ENCODE peak calls at places on chromosomes 1 and 21, in six cellular contexts. N is endodermal cell, H is GM12878, B is lower leg skin, U is vagina, F is thoracic aorta. O is an unnamed sample.

GRCh38 chr1:159960721-159961381 is 6.8 kb upstream of the SLAMF9 start:
- DNase-seq in N (no peak), H (no peak), B (peak), U (no peak), F (no peak), O (peak)

GRCh38 chr1:72777918-72778317 is 495.6 kb upstream of the NEGR1 start:
- DNase-seq in N (no peak), H (no peak), B (no peak), U (no peak), F (no peak), O (peak)

GRCh38 chr1:152442765-152443164 is 28.7 kb upstream of the CRNN start:
- DNase-seq in N (no peak), H (no peak), B (peak), U (peak), F (no peak), O (no peak)

GRCh38 chr1:231035799-231036198 is 4.3 kb downstream of the FAM89A start:
- DNase-seq in N (no peak), H (no peak), B (no peak), U (no peak), F (no peak), O (no peak)

GRCh38 chr1:165253818-165254254 is 102.7 kb downstream of the LMX1A start:
- DNase-seq in N (peak), H (no peak), B (no peak), U (no peak), F (no peak), O (no peak)

GRCh38 chr1:204260601-204261197 is 46.9 kb upstream of the GOLT1A start:
- DNase-seq in N (no peak), H (no peak), B (no peak), U (no peak), F (no peak), O (no peak)

GRCh38 chr1:100834779-100835645 is 59.6 kb downstream of the EXTL2 start:
- DNase-seq in N (peak), H (no peak), B (no peak), U (no peak), F (no peak), O (no peak)

GRCh38 chr1:54250670-54251069 is 50.7 kb downstream of the MRPL37 start:
- DNase-seq in N (no peak), H (no peak), B (no peak), U (no peak), F (no peak), O (no peak)

GRCh38 chr1:27299385-27300252 is 22.3 kb upstream of the TMEM222 start:
- DNase-seq in N (peak), H (no peak), B (no peak), U (peak), F (no peak), O (peak)

GRCh38 chr1:117566556-117566955 is 39.3 kb upstream of the TENT5C start:
- DNase-seq in N (no peak), H (no peak), B (peak), U (peak), F (no peak), O (no peak)

GRCh38 chr1:95951291-95951690 is 717.3 kb downstream of the RWDD3 start:
- DNase-seq in N (no peak), H (no peak), B (no peak), U (no peak), F (no peak), O (no peak)

GRCh38 chr1:94589728-94590127 is 48.2 kb upstream of the F3 start:
- DNase-seq in N (no peak), H (no peak), B (no peak), U (no peak), F (no peak), O (no peak)

GRCh38 chr1:165753934-165754333 is 14.7 kb downstream of the TMCO1 start:
- DNase-seq in N (no peak), H (peak), B (no peak), U (no peak), F (no peak), O (no peak)

GRCh38 chr1:119740261-119740660 is 28.4 kb downstream of the HMGCS2 start:
- DNase-seq in N (no peak), H (no peak), B (no peak), U (no peak), F (no peak), O (no peak)

GRCh38 chr1:118963456-118964430 is 24.4 kb downstream of the TBX15 start:
- DNase-seq in N (no peak), H (no peak), B (peak), U (no peak), F (no peak), O (peak)

GRCh38 chr1:15153842-15154479 is 414 bp downstream of the TMEM51 start:
- DNase-seq in N (peak), H (no peak), B (no peak), U (no peak), F (no peak), O (no peak)

GRCh38 chr1:223639333-223639749 is 26.2 kb downstream of the CAPN8 start:
- DNase-seq in N (no peak), H (no peak), B (no peak), U (no peak), F (no peak), O (no peak)

GRCh38 chr1:31396633-31397351 is 16.2 kb upstream of the SERINC2 start:
- DNase-seq in N (no peak), H (no peak), B (no peak), U (no peak), F (no peak), O (peak)

GRCh38 chr1:89855413-89856123 is 34.7 kb downstream of the LRRC8D start:
- DNase-seq in N (no peak), H (peak), B (no peak), U (no peak), F (no peak), O (no peak)

DNA sequence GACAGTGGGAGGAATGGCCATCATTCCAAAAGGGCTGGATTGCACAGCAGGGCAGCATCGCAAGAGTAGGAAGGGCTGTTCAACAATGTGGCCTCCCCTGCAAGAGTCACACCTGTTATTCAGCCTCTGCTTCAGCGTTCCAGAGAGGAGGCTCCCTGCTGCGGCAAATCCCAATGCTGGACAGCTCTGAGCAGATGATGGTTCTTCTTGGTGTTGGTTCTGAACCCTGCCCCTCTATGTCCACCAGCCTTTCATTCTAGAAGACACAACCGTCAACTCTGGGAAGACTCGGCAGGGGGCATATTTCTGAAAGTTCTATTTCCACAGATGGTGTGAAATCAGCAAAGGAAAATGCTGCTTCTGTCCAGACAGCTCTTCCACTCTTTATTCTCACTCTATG is 260.5 kb downstream of the SIPA1L2 start:
- DNase-seq in N (no peak), H (no peak), B (no peak), U (no peak), F (no peak), O (no peak)
- TF ChIP-seq CTCF in N (no peak), H (no peak), B (no peak), U (no peak), F (no peak), O (no peak)

GRCh38 chr21:37560385-37560784 is 193.8 kb downstream of the DYRK1A start:
- DNase-seq in N (no peak), H (no peak), B (no peak), U (peak), F (no peak), O (no peak)

GRCh38 chr21:37563641-37564340 is 197.2 kb downstream of the DYRK1A start:
- DNase-seq in N (peak), H (peak), B (peak), U (peak), F (peak), O (peak)

GRCh38 chr21:37562920-37563640 is 196.5 kb downstream of the DYRK1A start:
- DNase-seq in N (no peak), H (no peak), B (no peak), U (peak), F (no peak), O (no peak)

GRCh38 chr21:37561506-37561905 is 194.9 kb downstream of the DYRK1A start:
- DNase-seq in N (no peak), H (no peak), B (no peak), U (peak), F (no peak), O (no peak)

DNA sequence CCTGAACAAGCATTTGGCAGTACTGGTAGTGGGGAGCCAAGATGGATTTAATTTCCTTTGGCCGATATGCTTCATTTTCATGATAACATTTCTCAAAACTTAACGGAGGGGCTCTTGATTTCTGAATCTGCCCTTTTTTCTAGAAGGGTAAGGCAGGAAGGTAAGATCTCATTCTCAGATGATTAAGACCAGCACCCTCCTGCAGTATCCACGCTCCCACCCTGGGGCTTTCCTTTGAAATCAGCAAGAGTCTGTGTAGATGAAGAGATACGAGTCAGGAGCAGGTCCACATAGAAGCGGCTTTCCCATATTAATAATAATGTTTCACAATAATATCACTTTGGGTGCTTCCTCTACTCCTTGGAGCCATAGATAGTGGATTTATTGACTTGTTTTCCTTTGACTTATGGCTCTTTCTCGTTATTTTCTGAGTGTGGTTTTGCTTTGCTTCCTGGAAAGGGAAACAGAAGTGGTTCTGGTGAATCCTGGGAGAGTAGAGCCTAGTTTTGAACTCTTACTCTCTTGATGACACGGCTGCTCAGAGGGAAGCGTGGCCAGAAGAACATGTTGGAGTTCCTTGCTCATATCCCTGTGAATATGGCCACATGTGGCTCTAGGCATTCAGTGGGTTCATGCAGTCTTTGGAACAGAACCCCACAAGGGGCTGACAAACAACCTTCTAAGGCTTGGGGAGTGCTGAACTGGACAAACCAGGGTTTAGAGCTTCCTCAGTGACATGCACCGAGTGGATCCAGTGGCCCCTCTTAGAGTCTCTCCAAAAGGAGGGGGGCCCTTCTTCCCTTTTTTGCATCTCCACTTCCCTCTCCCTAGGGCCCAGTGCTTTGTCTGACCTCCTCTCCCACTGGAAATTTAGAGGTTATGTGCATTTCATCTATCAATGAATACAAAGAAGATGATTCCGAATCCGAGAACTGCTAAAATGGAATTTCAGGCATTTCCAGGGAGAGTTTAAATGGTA is 195.7 kb downstream of the DYRK1A start:
- DNase-seq in N (no peak), H (no peak), B (no peak), U (peak), F (no peak), O (no peak)
- H3K4me3 ChIP-seq in N (no peak), H (no peak), B (no peak), U (no peak), F (no peak), O (no peak)

DNA sequence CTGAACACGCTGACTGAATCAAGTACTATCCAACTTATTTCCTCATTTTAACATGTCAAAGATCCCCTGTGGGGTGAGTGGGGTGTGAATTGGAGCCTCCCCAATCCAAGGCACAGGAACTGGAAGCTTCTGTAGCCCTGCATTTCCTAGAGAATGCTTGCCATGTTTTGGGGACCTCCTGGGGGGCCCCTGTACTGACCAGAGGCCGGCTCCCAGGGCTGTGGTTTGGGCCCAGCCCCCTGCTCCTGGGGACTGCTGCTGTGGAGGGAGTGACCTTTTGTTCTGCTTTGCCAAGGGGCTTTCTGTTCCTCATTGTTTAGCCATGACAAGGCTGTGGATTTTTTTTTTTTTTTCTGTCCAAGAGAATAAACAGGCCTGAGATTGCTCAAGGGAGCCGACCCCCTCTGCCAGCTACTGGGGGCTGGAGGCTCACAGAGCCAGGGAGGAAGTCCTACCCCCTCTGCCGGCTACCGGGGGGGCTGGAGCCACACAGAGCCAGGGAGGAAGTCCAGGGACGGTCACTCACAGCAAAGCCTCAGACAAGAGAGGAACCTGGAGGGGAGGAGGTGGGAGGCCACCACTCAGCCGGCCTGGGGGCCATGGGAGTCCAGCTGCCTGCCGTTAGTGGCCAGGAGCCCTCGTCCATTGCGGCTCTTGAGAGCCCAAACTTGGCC is 17.4 kb downstream of the TNFRSF1B start:
- DNase-seq in N (no peak), H (no peak), B (peak), U (peak), F (peak), O (peak)
- TF ChIP-seq CTCF in N (no peak), H (peak), B (no peak), U (no peak), F (no peak), O (peak)

GRCh38 chr1:21930629-21931170 is 6.4 kb downstream of the HSPG2 start:
- DNase-seq in N (no peak), H (no peak), B (no peak), U (no peak), F (no peak), O (no peak)

GRCh38 chr1:21929951-21930615 is 7.0 kb downstream of the HSPG2 start:
- DNase-seq in N (no peak), H (no peak), B (no peak), U (no peak), F (no peak), O (no peak)

GRCh38 chr1:21932127-21932526 is 5.0 kb downstream of the HSPG2 start:
- DNase-seq in N (no peak), H (no peak), B (peak), U (no peak), F (peak), O (no peak)

GRCh38 chr1:21933397-21934248 is 3.5 kb downstream of the HSPG2 start:
- DNase-seq in N (peak), H (no peak), B (peak), U (no peak), F (no peak), O (no peak)

DNA sequence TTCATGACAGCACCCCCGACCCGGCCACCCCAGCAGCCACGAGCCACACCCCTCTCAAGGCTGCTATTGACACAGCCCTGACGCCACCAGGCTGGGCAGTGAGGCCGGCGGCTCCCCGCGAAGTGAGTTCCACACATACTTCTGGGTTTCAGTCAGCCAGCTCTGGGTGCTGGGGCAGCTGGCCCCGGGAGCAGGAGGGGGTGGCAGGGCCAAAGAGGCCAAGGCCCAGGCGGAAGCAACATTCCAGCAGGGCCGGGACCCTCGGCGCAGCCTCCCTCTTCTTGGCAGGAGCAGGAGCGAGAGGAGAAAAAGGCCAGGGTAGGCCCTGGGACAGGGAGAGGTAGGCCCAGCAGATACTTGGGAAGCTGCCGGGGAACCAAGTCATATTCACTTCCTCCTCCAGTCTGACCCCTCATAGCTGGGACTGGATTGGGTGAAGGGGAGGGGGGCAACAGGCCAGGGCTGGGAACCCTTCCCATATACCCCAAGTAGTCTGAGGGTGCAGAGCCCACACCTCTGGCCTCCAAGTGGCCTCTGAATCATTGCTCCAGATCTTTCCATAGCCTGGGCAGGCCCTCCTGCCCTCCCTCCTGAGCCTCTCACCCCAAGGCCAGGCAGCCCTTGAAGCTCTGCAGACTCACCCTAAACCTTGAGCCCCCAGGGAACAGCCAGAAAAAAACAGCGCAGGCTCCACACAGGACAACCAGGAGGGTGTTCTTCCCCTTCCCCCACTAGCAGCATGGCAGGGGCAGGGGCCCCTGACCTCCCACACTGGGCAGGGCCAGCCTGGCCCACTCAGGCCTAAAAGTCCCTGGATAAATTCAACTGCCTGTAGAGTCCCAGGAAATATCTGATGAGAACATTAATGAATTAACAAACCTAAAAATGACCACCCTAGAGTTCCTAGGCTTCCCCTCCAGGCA is 5.7 kb downstream of the HSPG2 start:
- DNase-seq in N (peak), H (no peak), B (no peak), U (no peak), F (no peak), O (peak)
- H3K4me3 ChIP-seq in N (peak), H (no peak), B (no peak), U (peak), F (peak), O (peak)

DNA sequence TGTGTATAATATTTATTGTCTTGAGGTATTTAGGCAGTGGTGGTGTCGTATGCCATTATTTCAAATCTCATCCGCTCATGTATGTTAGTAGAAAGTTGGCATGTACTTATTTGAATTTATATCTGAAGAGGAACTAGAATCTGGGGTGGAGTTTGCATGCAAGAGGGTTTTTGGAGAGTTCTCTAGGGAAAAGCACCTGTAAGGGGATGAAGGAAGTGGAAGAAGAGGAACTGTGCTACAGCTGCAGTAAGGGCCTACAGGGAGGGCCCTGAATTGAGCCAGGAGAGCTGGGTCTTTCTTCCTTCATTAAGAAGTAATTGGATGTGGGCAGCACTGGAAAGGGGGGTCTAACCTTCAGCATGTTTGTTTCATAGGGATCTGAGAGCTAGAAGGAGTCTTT is 197.2 kb downstream of the HMCN1 start:
- DNase-seq in N (no peak), H (no peak), B (no peak), U (no peak), F (no peak), O (no peak)
- TF ChIP-seq CTCF in N (no peak), H (no peak), B (no peak), U (no peak), F (no peak), O (no peak)

DNA sequence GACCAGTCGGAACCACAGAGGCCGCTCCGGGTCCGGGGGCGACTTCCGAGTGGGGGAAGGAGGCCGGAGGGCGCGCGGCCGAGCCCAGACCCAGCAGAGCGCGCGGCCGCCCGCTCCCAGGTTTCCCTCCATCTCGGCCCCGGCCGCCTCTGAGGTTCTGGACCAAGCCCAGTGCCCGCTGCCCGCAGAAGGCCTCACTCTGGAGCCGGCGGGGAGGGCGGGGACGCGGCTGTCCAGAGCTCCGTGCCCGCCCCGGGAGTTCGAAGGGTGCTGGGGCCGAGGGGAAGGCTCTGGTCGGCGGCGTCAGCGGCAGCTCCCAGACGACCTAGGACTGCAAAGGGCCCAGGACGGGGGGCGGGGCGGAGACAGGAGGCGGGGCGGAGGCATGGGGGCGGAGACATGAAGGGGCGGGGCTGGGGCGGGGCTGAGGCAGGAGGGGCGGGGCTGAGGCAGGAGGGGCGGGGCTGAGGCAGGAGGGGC is 48.0 kb upstream of the SLC19A1 start:
- DNase-seq in N (peak), H (no peak), B (no peak), U (no peak), F (no peak), O (no peak)
- H3K4me3 ChIP-seq in N (peak), H (no peak), B (no peak), U (peak), F (peak), O (peak)

GRCh38 chr1:172246521-172247390 is 173.7 kb upstream of the C1orf105 start:
- DNase-seq in N (no peak), H (no peak), B (no peak), U (no peak), F (no peak), O (no peak)

GRCh38 chr1:172241540-172241939 is 178.9 kb upstream of the C1orf105 start:
- DNase-seq in N (no peak), H (no peak), B (no peak), U (no peak), F (no peak), O (no peak)

GRCh38 chr1:172245788-172246187 is 174.7 kb upstream of the C1orf105 start:
- DNase-seq in N (no peak), H (no peak), B (no peak), U (no peak), F (no peak), O (no peak)

GRCh38 chr1:172239894-172240293 is 180.6 kb upstream of the C1orf105 start:
- DNase-seq in N (no peak), H (no peak), B (no peak), U (no peak), F (no peak), O (no peak)

GRCh38 chr1:172244865-172245264 is 175.6 kb upstream of the C1orf105 start:
- DNase-seq in N (no peak), H (no peak), B (no peak), U (no peak), F (no peak), O (no peak)
- TF ChIP-seq CTCF in N (no peak), H (no peak), B (no peak), U (no peak), F (no peak), O (no peak)